ENCODE peak calls at places on chromosomes 1 and 21, in five cellular contexts. X is GM23248; D is activated B cell treated with CpG ODN at 0.5 μM for 24 hours; W is stimulated activated naive CD8-positive, alpha-beta T cell treated with anti-CD3 and anti-CD28 coated beads, Interleukin-15, Interleukin-2, amounts not matched to agents 100 U/mL and 50 U/mL, for 24 hours; E is activated naive CD8-positive, alpha-beta T cell treated with anti-CD3 and anti-CD28 coated beads, Interleukin-2, amount 50 U/mL, for 16 hours. S is an unnamed sample.
A peak's percentile ranks its signal among the peaks of the same experiment; 100 is the strongest.

GRCh38 chr1:39639333-39640130 is at the start of gene HEYL:
- DNase-seq in E (peak; percentile 47), W (peak; percentile 84), D (peak; percentile 53), X (peak; percentile 59), S (peak; percentile 80)

GRCh38 chr1:16180291-16180824 is 24.5 kb upstream of the EPHA2 start:
- DNase-seq in E (no peak), X (peak; percentile 65), D (no peak), W (no peak), S (no peak)

GRCh38 chr1:75423616-75424015 is 187.3 kb downstream of the SLC44A5 start:
- DNase-seq in D (no peak), E (no peak), X (no peak), W (no peak), S (no peak)

GRCh38 chr1:162497723-162498441 is at the start of gene UHMK1:
- DNase-seq in W (peak; percentile 87), D (peak; percentile 76), X (peak; percentile 98), E (peak; percentile 83), S (peak; percentile 92)

GRCh38 chr1:45796381-45796780 is 7.0 kb upstream of the MAST2 start:
- DNase-seq in D (no peak), E (no peak), W (no peak), X (no peak), S (no peak)

GRCh38 chr1:94456736-94457135 is 38.5 kb downstream of the ABCD3 start:
- DNase-seq in D (no peak), X (peak; percentile 5), E (no peak), W (no peak), S (no peak)

GRCh38 chr1:223844962-223845809 is 561 bp downstream of the TP53BP2 start:
- DNase-seq in X (peak; percentile 82), D (peak; percentile 68), W (peak; percentile 60), E (peak; percentile 15), S (peak; percentile 57)

GRCh38 chr1:201259476-201260235 is 23.6 kb upstream of the PKP1 start:
- DNase-seq in W (no peak), X (peak; percentile 78), D (no peak), E (no peak), S (peak; percentile 23)

GRCh38 chr1:168688679-168689657 is 40.0 kb downstream of the DPT start:
- DNase-seq in X (no peak), D (no peak), E (no peak), W (no peak), S (no peak)

GRCh38 chr1:63982201-63982600 is 208.4 kb downstream of the ROR1 start:
- DNase-seq in W (no peak), E (no peak), X (no peak), D (no peak), S (no peak)

GRCh38 chr1:214525535-214526019 is 25.8 kb downstream of the PTPN14 start:
- DNase-seq in E (no peak), W (no peak), D (no peak), X (peak; percentile 33), S (no peak)

GRCh38 chr1:64505232-64505943 is 35.5 kb downstream of the CACHD1 start:
- DNase-seq in D (peak; percentile 16), W (peak; percentile 63), E (peak; percentile 0), X (no peak), S (peak; percentile 32)

GRCh38 chr1:215405211-215405610 is 161.9 kb upstream of the KCTD3 start:
- DNase-seq in E (no peak), W (no peak), D (no peak), X (no peak), S (no peak)

GRCh38 chr1:106677181-106677580 is 379.3 kb upstream of the PRMT6 start:
- DNase-seq in X (no peak), E (no peak), W (no peak), D (no peak), S (no peak)

GRCh38 chr1:81760487-81761097 is 40.1 kb upstream of the ADGRL2 start:
- DNase-seq in X (peak; percentile 73), E (no peak), W (no peak), D (no peak), S (no peak)

GRCh38 chr21:44382536-44382935 is 29.1 kb downstream of the TRPM2 start:
- DNase-seq in W (no peak), X (no peak), D (no peak), E (no peak), S (no peak)

GRCh38 chr1:207890136-207890738 is 20.7 kb downstream of the CD34 start:
- DNase-seq in X (peak; percentile 81), D (no peak), W (no peak), E (no peak), S (no peak)